ENCODE peak calls at places on chromosomes 4 and X, in eight cellular contexts. Y is right lobe of liver, M is endodermal cell, Z is Panc1, Q is left lung, F is tibial artery, V is PC-3, N is spleen. E is an unnamed sample.

GRCh38 chrX:152819271-152819670 is 11.3 kb downstream of the CETN2 start:
- DNase-seq in Z (no peak), F (no peak), M (no peak), Q (no peak), Y (no peak), V (peak; percentile 19), N (no peak), E (no peak)

GRCh38 chrX:136658151-136658550 is 10.2 kb downstream of the CD40LG start:
- DNase-seq in V (no peak), F (no peak), Y (no peak), Z (no peak), M (no peak), N (no peak), Q (no peak), E (no peak)

GRCh38 chr4:145760961-145761929 is 81.3 kb downstream of the C4orf51 start:
- DNase-seq in Y (no peak), Z (no peak), F (no peak), N (peak; percentile 76), M (no peak), V (no peak), Q (no peak), E (no peak)

GRCh38 chr4:147769386-147769785 is 37.5 kb downstream of the ARHGAP10 start:
- DNase-seq in N (no peak), Q (no peak), F (no peak), M (no peak), V (peak; percentile 22), Y (no peak), Z (no peak), E (no peak)

GRCh38 chr4:127632420-127633403 is at the start of gene INTU:
- DNase-seq in Z (peak; percentile 61), N (peak; percentile 89), Q (peak; percentile 96), Y (peak; percentile 90), M (peak; percentile 98), F (peak; percentile 97), V (peak; percentile 89), E (peak; percentile 97)

GRCh38 chr4:148060264-148061138 is 328.6 kb downstream of the ARHGAP10 start:
- DNase-seq in Y (no peak), Q (no peak), M (no peak), N (no peak), F (no peak), Z (no peak), V (no peak), E (no peak)

GRCh38 chr4:106583567-106583966 is 215.0 kb upstream of the GIMD1 start:
- DNase-seq in F (no peak), Y (no peak), Q (no peak), V (peak; percentile 81), M (no peak), N (no peak), Z (no peak), E (no peak)

GRCh38 chrX:38220936-38221386 is 290 bp upstream of the SRPX start:
- DNase-seq in N (no peak), Q (no peak), F (no peak), Y (no peak), M (no peak), Z (no peak), V (no peak), E (no peak)

GRCh38 chr4:37977471-37978452 is 17.6 kb downstream of the PTTG2 start:
- DNase-seq in Y (peak; percentile 84), F (peak; percentile 68), M (peak; percentile 75), Z (no peak), N (peak; percentile 97), V (peak; percentile 50), Q (peak; percentile 87), E (peak; percentile 58)

GRCh38 chrX:44432641-44433040 is 89.2 kb upstream of the EFHC2 start:
- DNase-seq in V (peak; percentile 61), Z (no peak), F (no peak), Y (no peak), Q (no peak), N (no peak), M (no peak), E (no peak)

GRCh38 chr4:74376888-74377483 is 12.0 kb downstream of the EREG start:
- DNase-seq in Q (no peak), Z (no peak), Y (no peak), N (no peak), M (no peak), F (no peak), V (peak; percentile 60), E (no peak)

GRCh38 chr4:1043658-1044468 is 32.4 kb downstream of the FGFRL1 start:
- DNase-seq in F (peak; percentile 98), Y (peak; percentile 87), N (peak; percentile 72), Z (peak; percentile 80), M (peak; percentile 94), Q (peak; percentile 94), V (peak; percentile 97), E (peak; percentile 74)

GRCh38 chr4:174631901-174632758 is 109.8 kb upstream of the HPGD start:
- DNase-seq in Q (no peak), M (no peak), V (peak; percentile 50), Z (peak; percentile 22), F (no peak), N (no peak), Y (no peak), E (no peak)

GRCh38 chr4:8913858-8914460 is 42.3 kb upstream of the HMX1 start:
- DNase-seq in Y (no peak), N (peak; percentile 60), Q (peak; percentile 26), F (no peak), Z (no peak), M (no peak), V (no peak), E (no peak)

GRCh38 chr4:28001698-28002097 is 1141.1 kb downstream of the STIM2 start:
- DNase-seq in M (peak; percentile 54), V (no peak), Y (no peak), Q (no peak), F (no peak), Z (no peak), N (no peak), E (no peak)
- TF ChIP-seq CTCF in M (peak; percentile 56), V (no peak), Y (no peak), Q (no peak), F (no peak), Z (peak; percentile 15), N (no peak), E (no peak)

DNA sequence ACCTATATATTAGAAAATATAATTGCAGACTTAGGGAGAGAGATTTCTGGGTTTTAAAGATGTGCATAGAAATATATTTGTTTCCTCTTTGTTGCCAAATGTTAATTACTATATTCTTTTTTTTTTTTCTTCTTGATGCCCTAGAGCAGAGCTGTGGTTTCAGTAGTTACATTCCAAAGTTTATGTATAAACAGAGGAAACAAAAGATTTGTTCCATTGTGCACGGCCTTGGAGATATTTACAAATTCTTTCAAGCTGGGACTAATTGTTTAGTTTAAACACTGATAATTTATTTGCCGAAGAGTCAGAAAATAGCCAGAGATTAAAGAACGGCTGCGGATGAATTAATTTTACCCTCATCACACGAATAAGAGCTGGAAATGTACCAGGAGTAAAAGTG is 85.1 kb downstream of the USP46 start:
- DNase-seq in M (no peak), Q (no peak), Z (no peak), F (no peak), N (no peak), Y (no peak), V (no peak), E (no peak)
- H3K27ac ChIP-seq in M (no peak overlapping the region), Q (no peak overlapping the region), Z (no peak overlapping the region), F (no peak overlapping the region), N (no peak overlapping the region), Y (no peak overlapping the region), V (no peak overlapping the region), E (no peak overlapping the region)

DNA sequence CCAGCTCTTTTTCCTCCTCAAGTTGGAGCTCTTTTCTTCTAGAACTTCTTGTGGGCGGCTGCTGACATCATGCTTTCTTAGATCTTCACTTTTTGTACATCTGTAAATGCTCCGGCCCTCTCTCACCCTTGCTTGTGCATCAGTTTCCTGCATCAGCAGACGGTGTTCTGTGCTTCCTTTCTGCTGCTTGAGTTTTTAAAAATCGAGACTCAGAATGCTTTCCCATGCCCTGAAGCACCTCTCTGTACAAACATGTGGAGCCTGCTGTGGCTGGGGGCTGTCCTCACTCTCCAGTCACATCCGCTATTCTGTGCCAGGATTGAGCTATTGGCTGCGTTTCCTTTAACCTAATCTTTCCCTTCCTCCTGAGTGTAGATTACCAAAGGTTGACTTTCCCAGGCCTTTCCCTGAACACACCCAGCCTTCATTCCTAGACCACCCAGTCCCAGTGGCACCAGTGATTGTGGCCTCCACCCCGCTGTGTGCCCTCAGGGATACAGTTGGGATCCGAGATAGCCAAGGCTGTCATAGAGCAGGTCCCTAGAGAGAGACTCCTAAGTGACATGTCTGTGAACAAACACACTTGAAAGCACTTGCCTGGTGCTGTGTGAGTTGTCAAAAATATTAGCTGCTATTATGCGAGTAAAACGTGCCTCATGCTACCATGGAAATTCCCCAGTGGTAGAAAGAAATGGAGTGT is 41.9 kb downstream of the TNIP2 start:
- DNase-seq in M (no peak), V (no peak), Z (no peak), N (peak; percentile 42), F (no peak), Y (peak; percentile 48), Q (peak; percentile 28), E (peak; percentile 36)
- TF ChIP-seq CTCF in M (no peak), V (no peak), Z (no peak), N (no peak), F (no peak), Y (no peak), Q (no peak), E (no peak)

GRCh38 chr4:93029774-93030173 is 726.0 kb downstream of the GRID2 start:
- DNase-seq in N (no peak), V (no peak), Q (no peak), M (no peak), F (no peak), Y (no peak), Z (no peak), E (no peak)
- H3K27ac ChIP-seq in N (no peak overlapping the region), V (no peak overlapping the region), Q (no peak overlapping the region), M (no peak overlapping the region), F (no peak overlapping the region), Y (no peak overlapping the region), Z (no peak overlapping the region), E (no peak overlapping the region)

GRCh38 chr4:22439947-22440346 is 75.9 kb downstream of the ADGRA3 start:
- DNase-seq in M (no peak), N (no peak), F (no peak), Q (no peak), Y (no peak), Z (no peak), V (no peak), E (no peak)

GRCh38 chr4:22430626-22431025 is 85.2 kb downstream of the ADGRA3 start:
- DNase-seq in M (no peak), N (no peak), F (no peak), V (no peak), Q (no peak), Z (no peak), Y (no peak), E (no peak)

GRCh38 chr4:22435652-22436051 is 80.2 kb downstream of the ADGRA3 start:
- DNase-seq in Q (no peak), Z (no peak), N (no peak), Y (no peak), F (no peak), M (no peak), V (no peak), E (no peak)

GRCh38 chr4:22434895-22435294 is 81.0 kb downstream of the ADGRA3 start:
- DNase-seq in Y (peak; percentile 35), V (peak; percentile 48), M (peak; percentile 83), Q (no peak), N (no peak), F (no peak), Z (no peak), E (no peak)
- TF ChIP-seq CTCF in Y (peak; percentile 60), V (peak; percentile 54), M (peak; percentile 76), Q (peak; percentile 17), N (no peak), F (peak; percentile 17), Z (peak; percentile 67), E (peak; percentile 12)

GRCh38 chrX:40105016-40105790 is 7.4 kb upstream of the BCOR start:
- DNase-seq in F (no peak), N (peak; percentile 91), Y (peak; percentile 61), V (no peak), Z (no peak), Q (peak; percentile 48), M (peak; percentile 83), E (no peak)
- H3K27ac ChIP-seq in F (peak overlapping the region; percentile 84), N (peak overlapping the region; percentile 58), Y (peak overlapping the region; percentile 91), V (peak overlapping the region; percentile 26), Z (peak overlapping the region; percentile 70), Q (peak overlapping the region; percentile 86), M (peak overlapping the region; percentile 80), E (peak overlapping the region; percentile 91)

E was measured in dorsolateral prefrontal cortex.